ENCODE peak calls at places on chromosomes 7 and 10, in nine cellular contexts. K, D, N, P, Z, X, V, R and W are unnamed samples.

GRCh38 chr10:119686465-119687191 is 35.4 kb downstream of the BAG3 start:
- DNase-seq in K (no peak), D (peak), N (peak), P (peak), Z (peak), X (peak), V (peak), R (peak), W (peak)

GRCh38 chr10:43233601-43234430 is 33.0 kb downstream of the RASGEF1A start:
- DNase-seq in K (no peak), D (peak), N (no peak), P (no peak), Z (no peak), X (peak), V (no peak), R (no peak), W (peak)

GRCh38 chr10:130985158-130985753 is 326.3 kb downstream of the TCERG1L start:
- DNase-seq in K (no peak), D (no peak), N (no peak), P (no peak), Z (no peak), X (no peak), V (no peak), R (no peak), W (no peak)

GRCh38 chr10:86960003-86960862 is 1.8 kb downstream of the SNCG start:
- DNase-seq in K (no peak), D (peak), N (no peak), P (no peak), Z (peak), X (peak), V (no peak), R (peak), W (no peak)

GRCh38 chr10:77004917-77005564 is 632.6 kb downstream of the KCNMA1 start:
- DNase-seq in K (peak), D (peak), N (no peak), P (no peak), Z (peak), X (no peak), V (peak), R (no peak), W (no peak)

GRCh38 chr7:145698526-145699262 is 417.9 kb upstream of the CNTNAP2 start:
- DNase-seq in K (no peak), D (no peak), N (no peak), P (no peak), Z (no peak), X (no peak), V (no peak), R (no peak), W (no peak)

GRCh38 chr7:6637544-6638229 is 569 bp downstream of the ZNF316 start:
- DNase-seq in K (peak), D (peak), N (peak), P (no peak), Z (peak), X (peak), V (no peak), R (peak), W (no peak)

GRCh38 chr10:123562811-123563580 is 103.2 kb upstream of the GPR26 start:
- DNase-seq in K (no peak), D (no peak), N (no peak), P (no peak), Z (no peak), X (no peak), V (no peak), R (no peak), W (no peak)

GRCh38 chr7:132428247-132428919 is 147.9 kb downstream of the PLXNA4 start:
- DNase-seq in K (no peak), D (no peak), N (no peak), P (no peak), Z (no peak), X (peak), V (no peak), R (no peak), W (no peak)

GRCh38 chr7:117230276-117231046 is 92.4 kb downstream of the WNT2 start:
- DNase-seq in K (no peak), D (no peak), N (no peak), P (no peak), Z (no peak), X (no peak), V (peak), R (no peak), W (no peak)

GRCh38 chr7:1928555-1929348 is 258.7 kb downstream of the ELFN1 start:
- DNase-seq in K (no peak), D (no peak), N (no peak), P (no peak), Z (no peak), X (no peak), V (no peak), R (no peak), W (no peak)

GRCh38 chr10:124174673-124175645 is 81.6 kb upstream of the CHST15 start:
- DNase-seq in K (no peak), D (no peak), N (no peak), P (no peak), Z (no peak), X (peak), V (no peak), R (no peak), W (no peak)

GRCh38 chr7:104272767-104273384 is 55.5 kb upstream of the LHFPL3 start:
- DNase-seq in K (peak), D (no peak), N (no peak), P (no peak), Z (peak), X (no peak), V (peak), R (no peak), W (no peak)